ENCODE peak calls at places on chromosomes 5 and 9, in seven cellular contexts. I, T, G, B, S, A and V are unnamed samples.

GRCh38 chr5:167895899-167896659 is 395.4 kb upstream of the WWC1 start:
- DNase-seq in I (no peak), T (peak), G (no peak), B (no peak), S (no peak), A (no peak), V (no peak)

GRCh38 chr9:116365056-116365471 is 211.5 kb downstream of the PAPPA start:
- DNase-seq in I (no peak), T (peak), G (peak), B (no peak), S (peak), A (peak), V (no peak)

GRCh38 chr5:116658830-116659229 is 84.2 kb upstream of the SEMA6A start:
- DNase-seq in I (no peak), T (no peak), G (no peak), B (no peak), S (no peak), A (no peak), V (no peak)

GRCh38 chr5:148401604-148402003 is 17.8 kb downstream of the FBXO38 start:
- DNase-seq in I (no peak), T (no peak), G (no peak), B (no peak), S (no peak), A (no peak), V (no peak)

GRCh38 chr5:55021465-55021864 is 2.6 kb upstream of the GZMK start:
- DNase-seq in I (no peak), T (no peak), G (no peak), B (no peak), S (no peak), A (no peak), V (no peak)

GRCh38 chr5:1524799-1525623 is 1.3 kb upstream of the LPCAT1 start:
- DNase-seq in I (no peak), T (no peak), G (peak), B (no peak), S (no peak), A (no peak), V (peak)

GRCh38 chr5:74272019-74272775 is 368.3 kb downstream of the ENC1 start:
- DNase-seq in I (no peak), T (peak), G (no peak), B (no peak), S (peak), A (peak), V (no peak)

GRCh38 chr9:124839612-124840299 is 13.5 kb upstream of the WDR38 start:
- DNase-seq in I (no peak), T (no peak), G (no peak), B (no peak), S (no peak), A (peak), V (no peak)

GRCh38 chr9:16735000-16735399 is 135.5 kb downstream of the BNC2 start:
- DNase-seq in I (no peak), T (no peak), G (no peak), B (no peak), S (no peak), A (no peak), V (no peak)

GRCh38 chr9:14437336-14438231 is 123.6 kb upstream of the NFIB start:
- DNase-seq in I (no peak), T (no peak), G (no peak), B (no peak), S (no peak), A (no peak), V (no peak)

GRCh38 chr5:152674403-152674802 is 269.3 kb upstream of the NMUR2 start:
- DNase-seq in I (no peak), T (no peak), G (no peak), B (no peak), S (no peak), A (no peak), V (no peak)

GRCh38 chr9:70080481-70081119 is 37.0 kb downstream of the MAMDC2 start:
- DNase-seq in I (peak), T (peak), G (peak), B (no peak), S (no peak), A (peak), V (no peak)

GRCh38 chr5:82396871-82397514 is 118.8 kb upstream of the RPS23 start:
- DNase-seq in I (no peak), T (peak), G (peak), B (no peak), S (peak), A (no peak), V (no peak)

GRCh38 chr5:32814620-32815019 is 103.5 kb downstream of the NPR3 start:
- DNase-seq in I (no peak), T (peak), G (no peak), B (no peak), S (no peak), A (no peak), V (no peak)

GRCh38 chr5:133433641-133434040 is 178.7 kb downstream of the FSTL4 start:
- DNase-seq in I (no peak), T (no peak), G (no peak), B (no peak), S (no peak), A (no peak), V (no peak)

GRCh38 chr9:15155826-15156225 is 151.2 kb downstream of the TTC39B start:
- DNase-seq in I (no peak), T (peak), G (peak), B (no peak), S (no peak), A (no peak), V (no peak)

GRCh38 chr9:79660615-79661014 is 88.8 kb downstream of the TLE4 start:
- DNase-seq in I (no peak), T (no peak), G (no peak), B (no peak), S (no peak), A (peak), V (no peak)

GRCh38 chr5:40828021-40828631 is 6.9 kb downstream of the RPL37 start:
- DNase-seq in I (peak), T (no peak), G (no peak), B (no peak), S (no peak), A (no peak), V (no peak)

GRCh38 chr9:115295749-115296148 is 177.8 kb upstream of the TNC start:
- DNase-seq in I (no peak), T (no peak), G (no peak), B (no peak), S (no peak), A (no peak), V (no peak)

GRCh38 chr5:98474802-98475201 is 298.7 kb upstream of the RGMB start:
- DNase-seq in I (no peak), T (peak), G (no peak), B (no peak), S (no peak), A (no peak), V (no peak)

GRCh38 chr5:267716-268115 is 3.7 kb upstream of the PDCD6 start:
- DNase-seq in I (no peak), T (no peak), G (peak), B (no peak), S (no peak), A (no peak), V (no peak)

GRCh38 chr5:52725781-52726180 is 61.9 kb upstream of the ITGA1 start:
- DNase-seq in I (no peak), T (peak), G (no peak), B (no peak), S (no peak), A (no peak), V (no peak)

GRCh38 chr9:84121991-84122523 is 141.5 kb downstream of the RMI1 start:
- DNase-seq in I (no peak), T (peak), G (no peak), B (no peak), S (no peak), A (no peak), V (no peak)

GRCh38 chr9:100213730-100214477 is 114.9 kb downstream of the INVS start:
- DNase-seq in I (no peak), T (peak), G (no peak), B (no peak), S (no peak), A (peak), V (no peak)

GRCh38 chr5:179164331-179165311 is 104.4 kb downstream of the ZNF354C start:
- DNase-seq in I (no peak), T (no peak), G (no peak), B (no peak), S (no peak), A (no peak), V (no peak)

GRCh38 chr5:170860818-170861217 is 1.0 kb upstream of the RANBP17 start:
- DNase-seq in I (no peak), T (no peak), G (no peak), B (no peak), S (no peak), A (peak), V (no peak)

GRCh38 chr5:79936644-79937216 is 54.3 kb downstream of the MTX3 start:
- DNase-seq in I (no peak), T (peak), G (no peak), B (no peak), S (peak), A (no peak), V (no peak)

GRCh38 chr5:109247943-109248342 is 161.8 kb downstream of the PJA2 start:
- DNase-seq in I (no peak), T (no peak), G (no peak), B (no peak), S (no peak), A (no peak), V (no peak)

GRCh38 chr5:181167814-181168488 is 20.6 kb downstream of the OR2V2 start:
- DNase-seq in I (no peak), T (no peak), G (no peak), B (peak), S (no peak), A (peak), V (no peak)

GRCh38 chr9:116163293-116164055 is 9.9 kb downstream of the PAPPA start:
- DNase-seq in I (no peak), T (no peak), G (no peak), B (no peak), S (no peak), A (peak), V (no peak)

GRCh38 chr5:36637516-36637915 is 31.1 kb downstream of the SLC1A3 start:
- DNase-seq in I (no peak), T (no peak), G (no peak), B (no peak), S (no peak), A (no peak), V (no peak)

GRCh38 chr5:125002727-125003598 is 256.5 kb upstream of the ZNF608 start:
- DNase-seq in I (no peak), T (no peak), G (no peak), B (no peak), S (no peak), A (peak), V (no peak)

GRCh38 chr5:69271376-69271775 is 36.7 kb downstream of the CDK7 start:
- DNase-seq in I (no peak), T (peak), G (no peak), B (no peak), S (no peak), A (no peak), V (no peak)

GRCh38 chr9:93501406-93501805 is 48.0 kb upstream of the FAM120AOS start:
- DNase-seq in I (no peak), T (peak), G (no peak), B (no peak), S (peak), A (no peak), V (no peak)

GRCh38 chr5:81207009-81207408 is 26.1 kb upstream of the CKMT2 start:
- DNase-seq in I (no peak), T (peak), G (no peak), B (no peak), S (no peak), A (peak), V (no peak)
- TF ChIP-seq CTCF in I (no peak), T (peak), G (no peak), B (peak), S (no peak), A (peak), V (peak)

GRCh38 chr9:133128152-133128551 is 7.1 kb upstream of the RALGDS start:
- DNase-seq in I (no peak), T (no peak), G (no peak), B (no peak), S (no peak), A (no peak), V (no peak)
- TF ChIP-seq CTCF in I (no peak), T (no peak), G (no peak), B (no peak), S (no peak), A (no peak), V (no peak)

GRCh38 chr5:89263846-89264245 is 380.9 kb upstream of the MEF2C start:
- DNase-seq in I (no peak), T (no peak), G (no peak), B (no peak), S (no peak), A (no peak), V (no peak)
- TF ChIP-seq CTCF in I (no peak), T (no peak), G (no peak), B (no peak), S (no peak), A (peak), V (no peak)

GRCh38 chr9:9299134-9299533 is 1313.7 kb downstream of the PTPRD start:
- DNase-seq in I (no peak), T (no peak), G (no peak), B (no peak), S (no peak), A (peak), V (no peak)
- TF ChIP-seq CTCF in I (no peak), T (no peak), G (no peak), B (no peak), S (no peak), A (peak), V (peak)

GRCh38 chr9:18020254-18020745 is 441.4 kb downstream of the SH3GL2 start:
- DNase-seq in I (no peak), T (no peak), G (no peak), B (no peak), S (no peak), A (no peak), V (no peak)

GRCh38 chr9:18014556-18014955 is 435.7 kb downstream of the SH3GL2 start:
- DNase-seq in I (no peak), T (no peak), G (no peak), B (no peak), S (no peak), A (no peak), V (no peak)

GRCh38 chr9:18018241-18018640 is 439.4 kb downstream of the SH3GL2 start:
- DNase-seq in I (no peak), T (no peak), G (no peak), B (no peak), S (no peak), A (no peak), V (no peak)

GRCh38 chr9:18018661-18019060 is 439.8 kb downstream of the SH3GL2 start:
- DNase-seq in I (no peak), T (no peak), G (no peak), B (no peak), S (no peak), A (no peak), V (no peak)

DNA sequence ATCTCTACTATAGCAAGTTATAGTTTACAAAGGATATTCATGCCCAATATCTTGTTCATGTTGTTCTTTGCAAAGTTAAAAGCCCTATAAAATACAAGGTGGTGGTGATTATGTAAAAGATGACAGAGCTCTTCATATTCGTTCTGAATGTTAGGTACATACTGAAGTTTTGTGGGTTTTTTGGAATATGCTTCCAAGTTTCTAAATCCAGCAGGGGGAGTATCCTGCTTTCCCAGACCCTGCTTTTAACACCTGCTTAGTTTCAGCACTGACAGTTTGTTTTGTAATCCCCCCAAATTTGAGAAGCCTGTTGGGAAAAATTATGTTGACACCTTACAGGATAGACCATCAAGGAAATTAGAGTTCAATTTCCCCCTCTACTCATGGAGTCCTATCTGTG is 438.3 kb downstream of the SH3GL2 start:
- DNase-seq in I (no peak), T (no peak), G (no peak), B (no peak), S (no peak), A (peak), V (no peak)
- TF ChIP-seq CTCF in I (no peak), T (no peak), G (no peak), B (no peak), S (peak), A (peak), V (peak)

GRCh38 chr9:137709411-137710101 is 90.8 kb downstream of the EHMT1 start:
- DNase-seq in I (no peak), T (no peak), G (no peak), B (no peak), S (no peak), A (no peak), V (no peak)

GRCh38 chr9:137715321-137715720 is 96.5 kb downstream of the EHMT1 start:
- DNase-seq in I (no peak), T (no peak), G (no peak), B (no peak), S (no peak), A (no peak), V (no peak)

GRCh38 chr9:137708590-137709284 is 89.9 kb downstream of the EHMT1 start:
- DNase-seq in I (no peak), T (no peak), G (no peak), B (no peak), S (peak), A (no peak), V (no peak)

GRCh38 chr9:137710751-137711150 is 91.9 kb downstream of the EHMT1 start:
- DNase-seq in I (no peak), T (no peak), G (no peak), B (no peak), S (no peak), A (no peak), V (no peak)

DNA sequence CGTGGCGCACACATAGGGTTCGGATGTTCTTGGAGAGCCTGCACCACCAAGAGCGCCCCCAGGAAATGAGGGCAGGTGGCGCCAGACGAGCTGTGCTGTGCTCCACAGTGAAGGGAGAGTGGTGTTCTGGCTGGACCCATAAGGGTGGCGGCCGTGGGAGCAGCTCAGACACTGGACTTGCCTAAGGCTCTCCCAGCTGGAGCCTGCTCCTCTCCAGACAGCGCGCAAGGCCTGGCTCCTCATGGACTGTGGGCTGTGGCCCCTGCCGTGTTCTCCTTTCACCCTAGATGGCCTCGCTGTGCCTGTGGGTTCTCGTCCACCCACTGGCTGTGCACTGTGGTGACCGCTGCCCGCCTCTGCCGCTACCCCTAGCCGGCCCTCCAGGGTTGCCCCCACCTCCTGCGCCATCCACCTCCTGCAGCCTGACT is 92.9 kb downstream of the EHMT1 start:
- DNase-seq in I (no peak), T (no peak), G (no peak), B (no peak), S (no peak), A (peak), V (no peak)
- TF ChIP-seq CTCF in I (no peak), T (no peak), G (no peak), B (no peak), S (no peak), A (peak), V (no peak)